ENCODE peak calls at places on chromosomes 13 and 19, in ten cellular contexts. L, Q, N, A, M, I, V, H, T and U are unnamed samples.
A peak's percentile ranks its signal among the peaks of the same experiment; 100 is the strongest.

GRCh38 chr13:94181461-94182107 is 297.9 kb downstream of the DCT start:
- DNase-seq in L (no peak), Q (no peak), N (no peak), A (no peak), M (no peak), I (no peak), V (peak; percentile 8), H (no peak), T (no peak), U (no peak)

GRCh38 chr19:49637865-49638350 is 2.0 kb downstream of the RRAS start:
- DNase-seq in L (peak; percentile 90), Q (no peak), N (peak; percentile 81), A (peak; percentile 87), M (peak; percentile 59), I (peak; percentile 86), V (peak; percentile 71), H (peak; percentile 90), T (peak; percentile 84), U (no peak)

GRCh38 chr13:73464758-73465628 is 406.2 kb downstream of the KLF5 start:
- DNase-seq in L (no peak), Q (no peak), N (no peak), A (no peak), M (no peak), I (no peak), V (peak; percentile 37), H (no peak), T (no peak), U (no peak)

GRCh38 chr13:105083986-105084385 is 1451.5 kb downstream of the EFNB2 start:
- DNase-seq in L (no peak), Q (no peak), N (peak; percentile 6), A (no peak), M (no peak), I (no peak), V (no peak), H (no peak), T (no peak), U (no peak)

GRCh38 chr19:2888739-2889224 is 11.9 kb upstream of the ZNF57 start:
- DNase-seq in L (no peak), Q (no peak), N (peak; percentile 4), A (no peak), M (no peak), I (peak; percentile 28), V (no peak), H (no peak), T (peak; percentile 34), U (no peak)

GRCh38 chr13:23254506-23254905 is 73.7 kb downstream of the SGCG start:
- DNase-seq in L (no peak), Q (no peak), N (no peak), A (no peak), M (no peak), I (no peak), V (no peak), H (no peak), T (no peak), U (no peak)

GRCh38 chr13:100234524-100235136 is 145.7 kb downstream of the PCCA start:
- DNase-seq in L (peak; percentile 34), Q (no peak), N (peak; percentile 35), A (no peak), M (no peak), I (no peak), V (no peak), H (peak; percentile 12), T (peak; percentile 14), U (no peak)

GRCh38 chr13:95388420-95389079 is 87.3 kb upstream of the ABCC4 start:
- DNase-seq in L (no peak), Q (no peak), N (no peak), A (no peak), M (no peak), I (no peak), V (no peak), H (no peak), T (no peak), U (no peak)

GRCh38 chr13:34065915-34066314 is 248.0 kb downstream of the RFC3 start:
- DNase-seq in L (no peak), Q (no peak), N (no peak), A (no peak), M (no peak), I (no peak), V (peak; percentile 19), H (no peak), T (no peak), U (no peak)

GRCh38 chr19:16324064-16324383 is 602 bp upstream of the KLF2 start:
- DNase-seq in L (no peak), Q (no peak), N (no peak), A (no peak), M (no peak), I (no peak), V (no peak), H (no peak), T (no peak), U (no peak)

GRCh38 chr19:39409207-39409885 is 2.7 kb downstream of the ZFP36 start:
- DNase-seq in L (peak; percentile 74), Q (no peak), N (no peak), A (peak; percentile 95), M (peak; percentile 72), I (peak; percentile 95), V (peak; percentile 96), H (peak; percentile 75), T (peak; percentile 78), U (peak; percentile 44)

GRCh38 chr13:112955271-112955937 is 13.6 kb upstream of the MCF2L start:
- DNase-seq in L (no peak), Q (no peak), N (no peak), A (no peak), M (no peak), I (no peak), V (no peak), H (no peak), T (no peak), U (no peak)

GRCh38 chr19:15294591-15294990 is 37.7 kb downstream of the BRD4 start:
- DNase-seq in L (peak; percentile 52), Q (no peak), N (peak; percentile 57), A (no peak), M (no peak), I (no peak), V (no peak), H (no peak), T (no peak), U (no peak)

GRCh38 chr19:56567274-56568120 is at the start of gene ZNF470:
- DNase-seq in L (peak; percentile 93), Q (peak; percentile 66), N (peak; percentile 89), A (peak; percentile 96), M (peak; percentile 97), I (peak; percentile 94), V (peak; percentile 97), H (peak; percentile 94), T (peak; percentile 91), U (peak; percentile 82)

GRCh38 chr19:9806781-9807180 is 12.1 kb downstream of the FBXL12 start:
- DNase-seq in L (no peak), Q (no peak), N (no peak), A (no peak), M (no peak), I (no peak), V (no peak), H (no peak), T (no peak), U (no peak)

GRCh38 chr13:43805681-43806128 is 18.9 kb upstream of the ENOX1 start:
- DNase-seq in L (peak; percentile 20), Q (no peak), N (no peak), A (no peak), M (no peak), I (no peak), V (no peak), H (no peak), T (no peak), U (no peak)

GRCh38 chr13:60267498-60268202 is 103.9 kb upstream of the DIAPH3 start:
- DNase-seq in L (peak; percentile 9), Q (no peak), N (no peak), A (no peak), M (peak; percentile 54), I (no peak), V (peak; percentile 53), H (peak; percentile 2), T (no peak), U (no peak)

GRCh38 chr13:101025925-101026324 is 351.3 kb upstream of the TMTC4 start:
- DNase-seq in L (no peak), Q (no peak), N (no peak), A (no peak), M (no peak), I (no peak), V (no peak), H (no peak), T (no peak), U (no peak)

GRCh38 chr19:11044436-11044835 is 44.8 kb upstream of the LDLR start:
- DNase-seq in L (no peak), Q (no peak), N (no peak), A (no peak), M (no peak), I (peak; percentile 34), V (no peak), H (no peak), T (peak; percentile 78), U (no peak)

GRCh38 chr13:98688373-98688772 is 64.1 kb downstream of the SLC15A1 start:
- DNase-seq in L (no peak), Q (no peak), N (no peak), A (no peak), M (no peak), I (no peak), V (no peak), H (no peak), T (no peak), U (no peak)